ENCODE peak calls at places on chromosome 4, in eight cellular contexts. One of them, this sample, is unnamed.

GRCh38 chr4:147933316-147933715 is 201.4 kb downstream of the ARHGAP10 start:
- DNase-seq in right lobe of liver: no peak
- DNase-seq in uterus: no peak
- DNase-seq in fibroblast of mammary gland: peak
- DNase-seq in fibroblast of the aortic adventitia: no peak
- DNase-seq in tibial artery: no peak
- DNase-seq in fibroblast of lung: no peak
- DNase-seq in NB4: no peak
- DNase-seq in this sample: no peak

GRCh38 chr4:8221476-8221875 is 22.4 kb downstream of the SH3TC1 start:
- DNase-seq in right lobe of liver: no peak
- DNase-seq in uterus: no peak
- DNase-seq in fibroblast of mammary gland: peak
- DNase-seq in fibroblast of the aortic adventitia: peak
- DNase-seq in tibial artery: no peak
- DNase-seq in fibroblast of lung: peak
- DNase-seq in NB4: peak
- DNase-seq in this sample: peak

GRCh38 chr4:117560329-117560728 is 474.0 kb upstream of the NDST3 start:
- DNase-seq in right lobe of liver: no peak
- DNase-seq in uterus: no peak
- DNase-seq in fibroblast of mammary gland: peak
- DNase-seq in fibroblast of the aortic adventitia: peak
- DNase-seq in tibial artery: no peak
- DNase-seq in fibroblast of lung: peak
- DNase-seq in NB4: peak
- DNase-seq in this sample: peak

GRCh38 chr4:76674995-76675394 is 222.9 kb downstream of the SOWAHB start:
- DNase-seq in right lobe of liver: no peak
- DNase-seq in uterus: no peak
- DNase-seq in fibroblast of mammary gland: no peak
- DNase-seq in fibroblast of the aortic adventitia: no peak
- DNase-seq in tibial artery: no peak
- DNase-seq in fibroblast of lung: no peak
- DNase-seq in NB4: no peak
- DNase-seq in this sample: no peak

GRCh38 chr4:38387348-38387747 is 276.7 kb upstream of the KLF3 start:
- DNase-seq in right lobe of liver: peak
- DNase-seq in uterus: peak
- DNase-seq in fibroblast of mammary gland: peak
- DNase-seq in fibroblast of the aortic adventitia: peak
- DNase-seq in tibial artery: peak
- DNase-seq in fibroblast of lung: peak
- DNase-seq in NB4: no peak
- DNase-seq in this sample: peak

GRCh38 chr4:8286719-8287355 is 17.3 kb downstream of the HTRA3 start:
- DNase-seq in right lobe of liver: no peak
- DNase-seq in uterus: no peak
- DNase-seq in fibroblast of mammary gland: no peak
- DNase-seq in fibroblast of the aortic adventitia: no peak
- DNase-seq in tibial artery: no peak
- DNase-seq in fibroblast of lung: no peak
- DNase-seq in NB4: no peak
- DNase-seq in this sample: no peak

GRCh38 chr4:134216436-134216835 is 14.8 kb upstream of the PABPC4L start:
- DNase-seq in right lobe of liver: no peak
- DNase-seq in uterus: no peak
- DNase-seq in fibroblast of mammary gland: no peak
- DNase-seq in fibroblast of the aortic adventitia: no peak
- DNase-seq in tibial artery: no peak
- DNase-seq in fibroblast of lung: peak
- DNase-seq in NB4: no peak
- DNase-seq in this sample: peak

GRCh38 chr4:187569871-187570270 is 425.7 kb upstream of the ZFP42 start:
- DNase-seq in right lobe of liver: no peak
- DNase-seq in uterus: no peak
- DNase-seq in fibroblast of mammary gland: no peak
- DNase-seq in fibroblast of the aortic adventitia: no peak
- DNase-seq in tibial artery: no peak
- DNase-seq in fibroblast of lung: no peak
- DNase-seq in NB4: no peak
- DNase-seq in this sample: no peak

GRCh38 chr4:133149932-133150642 is 993 bp downstream of the PCDH10 start:
- DNase-seq in right lobe of liver: no peak
- DNase-seq in uterus: no peak
- DNase-seq in fibroblast of mammary gland: no peak
- DNase-seq in fibroblast of the aortic adventitia: no peak
- DNase-seq in tibial artery: no peak
- DNase-seq in fibroblast of lung: peak
- DNase-seq in NB4: no peak
- DNase-seq in this sample: peak

GRCh38 chr4:156109943-156110925 is 156.6 kb upstream of the CTSO start:
- DNase-seq in right lobe of liver: no peak
- DNase-seq in uterus: peak
- DNase-seq in fibroblast of mammary gland: peak
- DNase-seq in fibroblast of the aortic adventitia: peak
- DNase-seq in tibial artery: no peak
- DNase-seq in fibroblast of lung: peak
- DNase-seq in NB4: peak
- DNase-seq in this sample: peak

GRCh38 chr4:143692241-143692640 is 8.2 kb downstream of the FREM3 start:
- DNase-seq in right lobe of liver: no peak
- DNase-seq in uterus: no peak
- DNase-seq in fibroblast of mammary gland: no peak
- DNase-seq in fibroblast of the aortic adventitia: no peak
- DNase-seq in tibial artery: no peak
- DNase-seq in fibroblast of lung: no peak
- DNase-seq in NB4: no peak
- DNase-seq in this sample: no peak

GRCh38 chr4:26022346-26022891 is 108.4 kb downstream of the SMIM20 start:
- DNase-seq in right lobe of liver: no peak
- DNase-seq in uterus: no peak
- DNase-seq in fibroblast of mammary gland: peak
- DNase-seq in fibroblast of the aortic adventitia: peak
- DNase-seq in tibial artery: no peak
- DNase-seq in fibroblast of lung: peak
- DNase-seq in NB4: no peak
- DNase-seq in this sample: peak

GRCh38 chr4:39883645-39884044 is 94.1 kb downstream of the PDS5A start:
- DNase-seq in right lobe of liver: no peak
- DNase-seq in uterus: no peak
- DNase-seq in fibroblast of mammary gland: peak
- DNase-seq in fibroblast of the aortic adventitia: no peak
- DNase-seq in tibial artery: no peak
- DNase-seq in fibroblast of lung: peak
- DNase-seq in NB4: no peak
- DNase-seq in this sample: peak

GRCh38 chr4:85531575-85532339 is 56.8 kb downstream of the ARHGAP24 start:
- DNase-seq in right lobe of liver: no peak
- DNase-seq in uterus: no peak
- DNase-seq in fibroblast of mammary gland: no peak
- DNase-seq in fibroblast of the aortic adventitia: no peak
- DNase-seq in tibial artery: no peak
- DNase-seq in fibroblast of lung: no peak
- DNase-seq in NB4: no peak
- DNase-seq in this sample: no peak

GRCh38 chr4:170428929-170429328 is 339.2 kb upstream of the AADAT start:
- DNase-seq in right lobe of liver: no peak
- DNase-seq in uterus: no peak
- DNase-seq in fibroblast of mammary gland: no peak
- DNase-seq in fibroblast of the aortic adventitia: no peak
- DNase-seq in tibial artery: no peak
- DNase-seq in fibroblast of lung: no peak
- DNase-seq in NB4: no peak
- DNase-seq in this sample: no peak

GRCh38 chr4:53688186-53688790 is 97.0 kb upstream of the LNX1 start:
- DNase-seq in right lobe of liver: no peak
- DNase-seq in uterus: no peak
- DNase-seq in fibroblast of mammary gland: peak
- DNase-seq in fibroblast of the aortic adventitia: peak
- DNase-seq in tibial artery: no peak
- DNase-seq in fibroblast of lung: peak
- DNase-seq in NB4: peak
- DNase-seq in this sample: peak

GRCh38 chr4:120517966-120518365 is 404.6 kb downstream of the PRDM5 start:
- DNase-seq in right lobe of liver: no peak
- DNase-seq in uterus: peak
- DNase-seq in fibroblast of mammary gland: peak
- DNase-seq in fibroblast of the aortic adventitia: peak
- DNase-seq in tibial artery: no peak
- DNase-seq in fibroblast of lung: peak
- DNase-seq in NB4: peak
- DNase-seq in this sample: peak

GRCh38 chr4:157220026-157220881 is at the start of gene GRIA2:
- DNase-seq in right lobe of liver: peak
- DNase-seq in uterus: peak
- DNase-seq in fibroblast of mammary gland: peak
- DNase-seq in fibroblast of the aortic adventitia: peak
- DNase-seq in tibial artery: peak
- DNase-seq in fibroblast of lung: peak
- DNase-seq in NB4: peak
- DNase-seq in this sample: peak

DNA sequence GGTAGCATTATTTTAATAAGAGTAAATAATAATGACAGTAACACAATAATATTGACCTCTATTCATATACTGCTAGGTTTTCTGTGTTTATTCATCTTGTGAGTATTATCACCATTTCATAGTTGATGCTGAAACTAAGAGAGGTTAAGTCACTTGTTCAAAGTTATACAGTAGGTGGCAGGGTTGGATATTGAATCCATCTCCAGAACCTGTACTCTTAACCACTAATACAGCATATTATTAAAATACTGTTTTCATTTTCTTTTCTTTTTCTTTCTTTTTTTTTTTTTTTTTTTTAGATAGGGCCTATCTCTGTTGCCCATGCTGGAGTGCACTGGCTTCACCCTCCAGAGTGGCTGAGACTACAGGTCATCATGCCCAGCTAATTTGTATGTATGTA is 7.1 kb upstream of the ELF2 start:
- DNase-seq in right lobe of liver: no peak
- DNase-seq in uterus: no peak
- DNase-seq in fibroblast of mammary gland: peak
- DNase-seq in fibroblast of the aortic adventitia: peak
- DNase-seq in tibial artery: no peak
- DNase-seq in fibroblast of lung: peak
- DNase-seq in NB4: peak
- DNase-seq in this sample: peak
- TF ChIP-seq CTCF in right lobe of liver: peak
- TF ChIP-seq CTCF in uterus: no peak
- TF ChIP-seq CTCF in fibroblast of mammary gland: peak
- TF ChIP-seq CTCF in fibroblast of the aortic adventitia: peak
- TF ChIP-seq CTCF in tibial artery: no peak
- TF ChIP-seq CTCF in fibroblast of lung: no peak
- TF ChIP-seq CTCF in NB4: no peak
- TF ChIP-seq CTCF in this sample: peak

GRCh38 chr4:27217261-27217769 is 356.7 kb downstream of the STIM2 start:
- DNase-seq in right lobe of liver: no peak
- DNase-seq in uterus: no peak
- DNase-seq in fibroblast of mammary gland: peak
- DNase-seq in fibroblast of the aortic adventitia: peak
- DNase-seq in tibial artery: no peak
- DNase-seq in fibroblast of lung: peak
- DNase-seq in NB4: no peak
- DNase-seq in this sample: peak

GRCh38 chr4:27215421-27215820 is 354.8 kb downstream of the STIM2 start:
- DNase-seq in right lobe of liver: no peak
- DNase-seq in uterus: no peak
- DNase-seq in fibroblast of mammary gland: no peak
- DNase-seq in fibroblast of the aortic adventitia: peak
- DNase-seq in tibial artery: no peak
- DNase-seq in fibroblast of lung: no peak
- DNase-seq in NB4: no peak
- DNase-seq in this sample: no peak

DNA sequence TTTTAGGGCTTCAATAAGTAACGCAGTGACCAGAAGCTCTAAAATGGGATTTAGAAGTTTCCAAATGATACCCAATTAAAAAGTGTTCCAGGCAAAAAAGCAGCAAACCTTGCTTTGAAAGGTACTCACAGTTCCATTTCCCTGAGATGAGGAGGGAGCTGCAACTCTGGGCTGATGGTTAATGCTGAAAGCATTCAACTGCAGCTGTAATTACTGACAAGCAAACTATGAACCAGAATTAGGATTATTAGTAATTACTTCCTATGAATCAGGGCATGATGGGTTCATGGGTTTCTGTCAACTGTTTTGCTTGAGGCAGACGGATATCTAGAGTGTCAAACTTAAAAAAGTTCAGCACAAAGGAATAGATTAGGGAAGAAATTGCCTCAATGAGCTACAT is 357.4 kb downstream of the STIM2 start:
- DNase-seq in right lobe of liver: no peak
- DNase-seq in uterus: no peak
- DNase-seq in fibroblast of mammary gland: peak
- DNase-seq in fibroblast of the aortic adventitia: peak
- DNase-seq in tibial artery: no peak
- DNase-seq in fibroblast of lung: peak
- DNase-seq in NB4: no peak
- DNase-seq in this sample: no peak
- H3K4me3 ChIP-seq in right lobe of liver: no peak
- H3K4me3 ChIP-seq in uterus: no peak
- H3K4me3 ChIP-seq in fibroblast of mammary gland: peak
- H3K4me3 ChIP-seq in fibroblast of the aortic adventitia: no peak
- H3K4me3 ChIP-seq in tibial artery: no peak
- H3K4me3 ChIP-seq in fibroblast of lung: no peak
- H3K4me3 ChIP-seq in NB4: no peak
- H3K4me3 ChIP-seq in this sample: no peak

GRCh38 chr4:106195435-106195950 is 120.5 kb downstream of the TBCK start:
- DNase-seq in right lobe of liver: no peak
- DNase-seq in uterus: no peak
- DNase-seq in fibroblast of mammary gland: no peak
- DNase-seq in fibroblast of the aortic adventitia: no peak
- DNase-seq in tibial artery: no peak
- DNase-seq in fibroblast of lung: no peak
- DNase-seq in NB4: no peak
- DNase-seq in this sample: no peak

DNA sequence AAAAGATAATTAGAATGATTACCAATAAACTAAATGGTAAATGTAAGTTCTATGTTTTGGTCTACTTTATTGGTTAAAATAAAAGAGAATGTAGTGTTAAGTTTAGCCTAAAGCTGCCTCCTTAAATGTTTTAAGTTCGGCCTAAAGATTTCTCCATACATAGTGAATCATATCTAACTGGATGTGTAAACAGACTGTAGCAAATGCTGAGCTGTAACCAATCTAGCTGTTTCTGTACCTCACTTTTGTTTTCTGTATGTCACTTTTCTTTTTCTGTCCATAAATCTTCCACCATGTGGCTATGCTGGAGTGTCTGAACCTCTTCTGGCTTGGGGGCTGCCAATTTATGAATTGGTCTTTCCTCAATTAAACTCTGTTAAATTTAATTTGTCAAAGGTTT is 121.2 kb downstream of the TBCK start:
- DNase-seq in right lobe of liver: no peak
- DNase-seq in uterus: no peak
- DNase-seq in fibroblast of mammary gland: no peak
- DNase-seq in fibroblast of the aortic adventitia: no peak
- DNase-seq in tibial artery: no peak
- DNase-seq in fibroblast of lung: no peak
- DNase-seq in NB4: no peak
- DNase-seq in this sample: no peak
- TF ChIP-seq CTCF in right lobe of liver: no peak
- TF ChIP-seq CTCF in uterus: no peak
- TF ChIP-seq CTCF in fibroblast of mammary gland: no peak
- TF ChIP-seq CTCF in fibroblast of the aortic adventitia: no peak
- TF ChIP-seq CTCF in tibial artery: no peak
- TF ChIP-seq CTCF in fibroblast of lung: no peak
- TF ChIP-seq CTCF in NB4: no peak
- TF ChIP-seq CTCF in this sample: no peak

GRCh38 chr4:67229148-67229547 is 316.2 kb downstream of the CENPC start:
- DNase-seq in right lobe of liver: no peak
- DNase-seq in uterus: no peak
- DNase-seq in fibroblast of mammary gland: no peak
- DNase-seq in fibroblast of the aortic adventitia: no peak
- DNase-seq in tibial artery: no peak
- DNase-seq in fibroblast of lung: no peak
- DNase-seq in NB4: no peak
- DNase-seq in this sample: no peak
- H3K4me3 ChIP-seq in right lobe of liver: no peak
- H3K4me3 ChIP-seq in uterus: no peak
- H3K4me3 ChIP-seq in fibroblast of mammary gland: no peak
- H3K4me3 ChIP-seq in fibroblast of the aortic adventitia: no peak
- H3K4me3 ChIP-seq in tibial artery: no peak
- H3K4me3 ChIP-seq in fibroblast of lung: no peak
- H3K4me3 ChIP-seq in NB4: no peak
- H3K4me3 ChIP-seq in this sample: no peak

This sample was measured in fibroblast of pulmonary artery.